ENCODE peak calls at places on chromosomes 13 and 19, in four cellular contexts. T is fibroblast of lung, M is thyroid gland, I is sigmoid colon. U is an unnamed sample.
A peak's percentile ranks its signal among the peaks of the same experiment; 100 is the strongest.

GRCh38 chr19:28024920-28025319 is 1188.0 kb downstream of the UQCRFS1 start:
- DNase-seq in T (no peak), M (no peak), I (no peak), U (no peak)

GRCh38 chr19:8423821-8424223 is 10.7 kb downstream of the MARCHF2 start:
- DNase-seq in T (peak; percentile 96), M (peak; percentile 73), I (peak; percentile 98), U (peak; percentile 93)

GRCh38 chr19:492091-492531 is 4.2 kb upstream of the MADCAM1 start:
- DNase-seq in T (no peak), M (no peak), I (no peak), U (no peak)

GRCh38 chr19:18279516-18280246 is 1.7 kb downstream of the JUND start:
- DNase-seq in T (peak; percentile 91), M (peak; percentile 94), I (peak; percentile 97), U (peak; percentile 56)

GRCh38 chr19:9673912-9674668 is 810 bp downstream of the ZNF562 start:
- DNase-seq in T (peak; percentile 35), M (no peak), I (no peak), U (no peak)

GRCh38 chr19:39303373-39304184 is 7.4 kb downstream of the IFNL1 start:
- DNase-seq in T (no peak), M (no peak), I (peak; percentile 29), U (no peak)

GRCh38 chr13:74103970-74104555 is 30.1 kb downstream of the KLF12 start:
- DNase-seq in T (peak; percentile 27), M (no peak), I (no peak), U (no peak)

GRCh38 chr13:35727881-35728280 is 251.4 kb upstream of the MAB21L1 start:
- DNase-seq in T (no peak), M (no peak), I (no peak), U (no peak)

GRCh38 chr13:51033431-51034185 is 77.5 kb downstream of the C13orf42 start:
- DNase-seq in T (no peak), M (no peak), I (no peak), U (no peak)

GRCh38 chr19:29202281-29202680 is 10.7 kb downstream of the UQCRFS1 start:
- DNase-seq in T (no peak), M (no peak), I (no peak), U (no peak)

GRCh38 chr19:7940841-7941240 is 2.6 kb downstream of the TIMM44 start:
- DNase-seq in T (no peak), M (no peak), I (no peak), U (no peak)

GRCh38 chr13:19959141-19959830 is 759 bp downstream of the ZMYM2 start:
- DNase-seq in T (peak; percentile 42), M (peak; percentile 53), I (peak; percentile 77), U (no peak)

GRCh38 chr13:26015276-26015934 is 36.4 kb downstream of the SHISA2 start:
- DNase-seq in T (no peak), M (no peak), I (no peak), U (no peak)

GRCh38 chr13:74406439-74406838 is 272.2 kb upstream of the KLF12 start:
- DNase-seq in T (no peak), M (no peak), I (no peak), U (no peak)

GRCh38 chr13:27476943-27477681 is 26.7 kb upstream of the MTIF3 start:
- DNase-seq in T (peak; percentile 5), M (no peak), I (no peak), U (no peak)

GRCh38 chr13:29543230-29544215 is 52.0 kb downstream of the SLC7A1 start:
- DNase-seq in T (peak; percentile 79), M (no peak), I (no peak), U (no peak)

GRCh38 chr13:36431204-36432105 is 840 bp upstream of the CCNA1 start:
- DNase-seq in T (no peak), M (peak; percentile 32), I (no peak), U (no peak)

GRCh38 chr13:99124695-99125334 is 75.8 kb upstream of the UBAC2 start:
- DNase-seq in T (peak; percentile 79), M (no peak), I (no peak), U (no peak)

GRCh38 chr19:28705008-28705407 is 507.9 kb downstream of the UQCRFS1 start:
- DNase-seq in T (peak; percentile 92), M (no peak), I (no peak), U (no peak)

GRCh38 chr13:26872444-26873173 is 112.0 kb upstream of the GPR12 start:
- DNase-seq in T (no peak), M (peak; percentile 4), I (no peak), U (no peak)

GRCh38 chr13:46905249-46905648 is 8.4 kb upstream of the HTR2A start:
- DNase-seq in T (no peak), M (no peak), I (no peak), U (no peak)

GRCh38 chr13:110915874-110916670 is 1.2 kb upstream of the ANKRD10 start:
- DNase-seq in T (peak; percentile 78), M (no peak), I (no peak), U (peak; percentile 28)

GRCh38 chr13:30892966-30893365 is 13.1 kb upstream of the MEDAG start:
- DNase-seq in T (peak; percentile 56), M (peak; percentile 14), I (no peak), U (no peak)

GRCh38 chr19:45160870-45161714 is at the start of gene NKPD1:
- DNase-seq in T (no peak), M (peak; percentile 83), I (no peak), U (no peak)

GRCh38 chr13:32538621-32539246 is at the start of gene N4BP2L2:
- DNase-seq in T (peak; percentile 96), M (peak; percentile 94), I (peak; percentile 98), U (peak; percentile 91)

GRCh38 chr13:94520001-94520400 is 40.5 kb upstream of the DCT start:
- DNase-seq in T (no peak), M (no peak), I (no peak), U (no peak)

GRCh38 chr19:11025997-11026396 is 63.3 kb upstream of the LDLR start:
- DNase-seq in T (no peak), M (no peak), I (no peak), U (no peak)

GRCh38 chr19:34188388-34188787 is 16.1 kb downstream of the LSM14A start:
- DNase-seq in T (no peak), M (no peak), I (no peak), U (no peak)

GRCh38 chr19:40084948-40085347 is 5.8 kb downstream of the ZNF780A start:
- DNase-seq in T (no peak), M (no peak), I (no peak), U (no peak)

GRCh38 chr13:69524459-69525155 is 583.0 kb upstream of the ATXN8OS start:
- DNase-seq in T (no peak), M (no peak), I (no peak), U (no peak)
- TF ChIP-seq CTCF in T (peak; percentile 21), M (no peak), I (no peak), U (no peak)

GRCh38 chr13:113061796-113062425 is 43.7 kb upstream of the F7 start:
- DNase-seq in T (no peak), M (no peak), I (peak; percentile 40), U (no peak)

GRCh38 chr13:113063091-113063491 is 42.5 kb upstream of the F7 start:
- DNase-seq in T (no peak), M (no peak), I (no peak), U (no peak)

GRCh38 chr13:113064000-113064533 is 41.5 kb upstream of the F7 start:
- DNase-seq in T (no peak), M (peak; percentile 35), I (no peak), U (no peak)

GRCh38 chr13:113061271-113061625 is 44.3 kb upstream of the F7 start:
- DNase-seq in T (no peak), M (no peak), I (peak; percentile 54), U (no peak)

DNA sequence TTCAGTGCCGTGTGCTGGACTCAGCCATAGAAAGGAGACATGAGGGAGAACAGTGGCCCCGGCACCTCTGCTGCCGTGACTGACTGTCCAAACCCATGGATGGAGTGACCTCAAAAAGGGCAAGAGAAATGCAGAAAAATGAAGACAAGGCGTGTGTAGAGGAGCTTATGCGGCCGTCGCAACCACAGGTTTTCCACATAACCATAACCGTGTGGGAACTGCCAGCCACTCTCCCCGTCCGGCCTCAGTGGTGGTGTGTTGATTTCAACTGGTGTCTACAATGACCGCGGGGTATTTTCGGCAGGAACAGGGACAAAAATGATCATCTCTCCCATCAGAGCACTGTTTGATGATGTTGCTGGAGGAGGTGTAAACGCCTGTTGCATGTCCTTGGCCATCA is 42.9 kb upstream of the F7 start:
- DNase-seq in T (no peak), M (no peak), I (peak; percentile 14), U (no peak)
- H3K36me3 ChIP-seq in T (no peaks in the 10 kb centered on the region), M (no peaks in the 10 kb centered on the region), I (no peaks in the 10 kb centered on the region), U (no peaks in the 10 kb centered on the region)

DNA sequence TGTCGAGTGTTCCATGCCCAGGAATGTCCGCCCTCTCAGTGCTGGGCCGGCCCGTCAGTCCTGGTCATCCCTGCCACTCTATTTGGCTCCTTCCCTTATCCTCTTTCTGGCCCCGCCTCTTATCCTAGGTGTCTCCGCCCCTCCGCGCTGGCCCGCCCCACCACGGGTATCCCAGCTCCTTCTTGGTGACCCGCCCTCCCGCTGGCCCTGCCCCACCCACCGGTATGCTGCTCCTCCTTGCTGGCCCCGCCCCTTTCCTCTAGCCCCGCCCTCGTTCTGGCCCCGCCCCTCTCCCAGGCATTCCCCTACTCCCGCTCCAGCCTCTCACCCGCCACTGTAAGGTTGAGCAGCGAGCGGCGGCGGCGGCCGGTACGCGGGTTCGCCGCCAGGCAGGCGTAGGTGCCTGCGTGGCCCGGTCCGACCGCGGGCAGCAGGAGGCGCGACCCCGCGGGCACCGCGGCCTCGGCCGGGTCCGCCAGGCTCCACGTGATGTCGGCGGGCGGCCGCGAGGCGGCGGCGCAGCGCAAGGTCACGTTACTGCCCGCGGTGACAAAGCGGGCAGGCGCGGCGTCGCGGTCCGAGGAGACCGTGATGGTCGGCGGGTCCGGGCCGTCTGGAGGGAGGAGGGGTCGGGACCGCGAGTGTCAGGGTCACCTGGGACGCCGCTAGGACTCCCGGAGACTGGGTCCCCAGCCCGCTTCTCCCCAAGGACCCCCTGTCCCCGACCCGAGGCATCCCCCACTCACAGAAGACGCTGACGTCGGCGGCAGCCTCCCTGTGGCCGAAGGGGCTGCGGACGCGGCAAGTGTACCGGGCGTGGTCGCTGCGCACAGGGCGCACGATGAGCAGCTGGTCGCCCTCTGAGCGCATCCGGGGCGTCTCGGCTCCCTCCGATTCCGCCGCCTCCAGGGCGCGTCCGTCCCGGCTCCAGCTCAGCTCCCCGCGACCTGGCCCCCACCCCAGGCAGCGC is 2.0 kb downstream of the VSIG10L start:
- DNase-seq in T (peak; percentile 94), M (peak; percentile 96), I (peak; percentile 100), U (peak; percentile 78)
- TF ChIP-seq CTCF in T (peak; percentile 11), M (no peak), I (peak; percentile 15), U (no peak)

GRCh38 chr19:14156971-14157717 is 20.8 kb upstream of the ASF1B start:
- DNase-seq in T (no peak), M (no peak), I (no peak), U (no peak)

GRCh38 chr19:14156122-14156521 is 19.7 kb upstream of the ASF1B start:
- DNase-seq in T (no peak), M (no peak), I (no peak), U (no peak)

GRCh38 chr19:14152713-14153112 is 16.3 kb upstream of the ASF1B start:
- DNase-seq in T (no peak), M (peak; percentile 98), I (no peak), U (no peak)

GRCh38 chr19:14158276-14159023 is 22.1 kb upstream of the ASF1B start:
- DNase-seq in T (no peak), M (no peak), I (peak; percentile 60), U (no peak)

DNA sequence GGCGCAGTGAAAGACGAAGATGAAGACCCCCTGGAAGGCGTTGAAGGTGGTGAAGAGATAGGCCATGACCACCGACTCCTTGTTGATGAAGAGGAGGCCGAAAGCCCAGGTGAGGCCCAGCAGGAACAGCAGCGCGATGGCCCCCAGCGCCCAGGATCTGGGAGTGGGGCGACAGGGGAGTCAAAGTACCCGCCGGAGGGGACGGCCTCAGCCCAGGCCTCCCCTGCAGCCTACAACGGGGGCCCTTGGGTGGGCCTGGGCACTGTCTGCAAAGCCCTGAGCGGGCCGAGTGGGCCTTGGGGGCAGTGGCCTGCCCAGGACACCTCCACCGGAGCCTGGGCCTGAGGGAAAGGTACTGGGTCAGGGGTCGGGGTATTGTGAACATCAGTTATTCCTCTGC is 19.0 kb upstream of the ASF1B start:
- DNase-seq in T (no peak), M (no peak), I (no peak), U (no peak)
- H3K36me3 ChIP-seq in T (peaks cover 5% of the 10 kb centered on the region), M (peaks cover 36% of the 10 kb centered on the region), I (peaks cover 31% of the 10 kb centered on the region), U (peaks cover 3% of the 10 kb centered on the region)

U was measured in BJ.